ENCODE peak calls at places on chromosomes 13 and 19, in six cellular contexts. B is Kasumi-1, P is GM03348, I is fibroblast of villous mesenchyme, C is T-helper 2 cell, Z is D341Med. Y is an unnamed sample.

GRCh38 chr13:70162141-70162540 is 53.9 kb upstream of the KLHL1 start:
- DNase-seq in B (no peak), P (no peak), I (no peak), C (no peak), Z (no peak), Y (no peak)

GRCh38 chr19:5131866-5132561 is 163.1 kb downstream of the KDM4B start:
- DNase-seq in B (no peak), P (no peak), I (no peak), C (no peak), Z (no peak), Y (no peak)

GRCh38 chr13:30148791-30149190 is 158.6 kb downstream of the KATNAL1 start:
- DNase-seq in B (no peak), P (no peak), I (no peak), C (no peak), Z (no peak), Y (no peak)

GRCh38 chr19:46147166-46147740 is 785 bp upstream of the IGFL2 start:
- DNase-seq in B (no peak), P (no peak), I (no peak), C (no peak), Z (no peak), Y (no peak)

GRCh38 chr19:43966079-43966694 is 15.2 kb downstream of the ZNF221 start:
- DNase-seq in B (no peak), P (no peak), I (peak; percentile 3), C (no peak), Z (no peak), Y (no peak)

GRCh38 chr13:28339419-28339818 is 155.5 kb downstream of the FLT1 start:
- DNase-seq in B (no peak), P (no peak), I (peak; percentile 36), C (no peak), Z (no peak), Y (peak; percentile 39)

GRCh38 chr19:21910318-21910717 is 74.3 kb upstream of the ZNF43 start:
- DNase-seq in B (no peak), P (no peak), I (no peak), C (no peak), Z (no peak), Y (no peak)

GRCh38 chr13:47841131-47841530 is 159.9 kb downstream of the SUCLA2 start:
- DNase-seq in B (no peak), P (no peak), I (no peak), C (no peak), Z (no peak), Y (no peak)

GRCh38 chr13:95524270-95524901 is 28.1 kb upstream of the CLDN10 start:
- DNase-seq in B (no peak), P (no peak), I (peak; percentile 28), C (no peak), Z (no peak), Y (no peak)

GRCh38 chr13:68810660-68811059 is 1297.0 kb upstream of the ATXN8OS start:
- DNase-seq in B (peak; percentile 3), P (no peak), I (no peak), C (no peak), Z (no peak), Y (no peak)

GRCh38 chr13:89726690-89727435 is 1620.6 kb upstream of the MIR17HG start:
- DNase-seq in B (no peak), P (no peak), I (peak; percentile 11), C (no peak), Z (no peak), Y (no peak)

GRCh38 chr13:28495586-28496564 is 947 bp upstream of the FLT1 start:
- DNase-seq in B (no peak), P (no peak), I (peak; percentile 65), C (no peak), Z (no peak), Y (no peak)

GRCh38 chr13:71587778-71588177 is 279.2 kb downstream of the DACH1 start:
- DNase-seq in B (no peak), P (no peak), I (no peak), C (no peak), Z (no peak), Y (no peak)

GRCh38 chr13:63285426-63285825 is 1869.8 kb upstream of the PCDH20 start:
- DNase-seq in B (no peak), P (no peak), I (no peak), C (no peak), Z (no peak), Y (no peak)

GRCh38 chr19:49065905-49066512 is 1.4 kb upstream of the NTF4 start:
- DNase-seq in B (no peak), P (no peak), I (no peak), C (no peak), Z (peak; percentile 21), Y (no peak)

GRCh38 chr13:25963681-25964080 is 88.1 kb downstream of the SHISA2 start:
- DNase-seq in B (no peak), P (no peak), I (no peak), C (no peak), Z (no peak), Y (peak; percentile 3)

GRCh38 chr13:59374720-59375119 is 789.0 kb downstream of the DIAPH3 start:
- DNase-seq in B (peak; percentile 47), P (no peak), I (no peak), C (no peak), Z (no peak), Y (no peak)

GRCh38 chr19:34661357-34661756 is 15.6 kb downstream of the SCGB2B2 start:
- DNase-seq in B (no peak), P (no peak), I (no peak), C (no peak), Z (no peak), Y (peak; percentile 15)

GRCh38 chr13:57748096-57748495 is 116.6 kb downstream of the PCDH17 start:
- DNase-seq in B (no peak), P (no peak), I (no peak), C (no peak), Z (no peak), Y (no peak)

GRCh38 chr19:5128251-5128931 is 159.5 kb downstream of the KDM4B start:
- DNase-seq in B (no peak), P (peak; percentile 88), I (peak; percentile 85), C (no peak), Z (no peak), Y (peak; percentile 43)